ENCODE peak calls at places on chromosomes 3 and 15, in five cellular contexts. D is PC-3; L is T-cell; V is GM12878; X is stimulated activated naive B cell treated with anti-CD40 and anti-IgM and Interleukin-4, amounts not matched to agents 10 μg/mL and 1 μg/mL and 100 μg/mL, for 72 hours. T is an unnamed sample.

GRCh38 chr3:100662113-100662823 is 47.0 kb upstream of the TFG start:
- ATAC-seq in D (no peak), L (no peak), V (no peak), X (no peak), T (no peak)

GRCh38 chr15:89963301-89964288 is 37.5 kb upstream of the ZNF710 start:
- ATAC-seq in D (no peak), L (no peak), V (no peak), X (no peak), T (no peak)

GRCh38 chr3:152270145-152270870 is 1.6 kb downstream of the MBNL1 start:
- ATAC-seq in D (peak; percentile 14), L (no peak), V (peak; percentile 36), X (no peak), T (no peak)

GRCh38 chr15:30923429-30923828 is 19.7 kb downstream of the FAN1 start:
- ATAC-seq in D (no peak), L (no peak), V (no peak), X (no peak), T (no peak)

GRCh38 chr3:59894425-59895146 is 844.8 kb upstream of the CFAP20DC start:
- ATAC-seq in D (no peak), L (no peak), V (no peak), X (no peak), T (no peak)

GRCh38 chr3:15180042-15180611 is 25.9 kb upstream of the CAPN7 start:
- ATAC-seq in D (no peak), L (no peak), V (peak; percentile 92), X (peak; percentile 75), T (peak; percentile 38)

GRCh38 chr3:139561959-139562676 is 22.6 kb upstream of the RBP1 start:
- ATAC-seq in D (peak; percentile 73), L (no peak), V (peak; percentile 63), X (peak; percentile 53), T (no peak)

GRCh38 chr15:70715840-70716510 is 47.4 kb downstream of the UACA start:
- ATAC-seq in D (peak; percentile 51), L (no peak), V (no peak), X (no peak), T (no peak)

GRCh38 chr15:20407553-20407952 is 134.0 kb downstream of the GOLGA6L6 start:
- ATAC-seq in D (no peak), L (no peak), V (no peak), X (no peak), T (no peak)

GRCh38 chr3:53122255-53122932 is 7.8 kb downstream of the RFT1 start:
- ATAC-seq in D (no peak), L (no peak), V (no peak), X (no peak), T (no peak)

GRCh38 chr3:19272296-19272695 is 124.0 kb downstream of the KCNH8 start:
- ATAC-seq in D (no peak), L (no peak), V (peak; percentile 28), X (peak; percentile 86), T (no peak)

GRCh38 chr15:70327328-70328136 is 229.8 kb upstream of the TLE3 start:
- ATAC-seq in D (no peak), L (no peak), V (peak; percentile 65), X (peak; percentile 75), T (no peak)

GRCh38 chr3:126307083-126307482 is 50.1 kb downstream of the KLF15 start:
- ATAC-seq in D (no peak), L (no peak), V (no peak), X (no peak), T (no peak)

GRCh38 chr3:171679011-171679492 is 131.2 kb downstream of the PLD1 start:
- ATAC-seq in D (no peak), L (no peak), V (no peak), X (no peak), T (no peak)

GRCh38 chr15:77335298-77335697 is 84.6 kb downstream of the PEAK1 start:
- ATAC-seq in D (no peak), L (no peak), V (no peak), X (no peak), T (no peak)

GRCh38 chr15:98876461-98877369 is 130.9 kb downstream of the PGPEP1L start:
- ATAC-seq in D (no peak), L (no peak), V (no peak), X (no peak), T (no peak)

GRCh38 chr3:69659180-69659915 is 79.9 kb upstream of the MITF start:
- ATAC-seq in D (no peak), L (no peak), V (no peak), X (no peak), T (no peak)

GRCh38 chr3:15542641-15543040 is 21.1 kb upstream of the COLQ start:
- ATAC-seq in D (no peak), L (no peak), V (no peak), X (no peak), T (no peak)

GRCh38 chr3:189557824-189558223 is 73.4 kb upstream of the TP63 start:
- ATAC-seq in D (peak; percentile 84), L (no peak), V (no peak), X (no peak), T (no peak)

GRCh38 chr3:193589616-193590015 is 3.4 kb upstream of the OPA1 start:
- ATAC-seq in D (no peak), L (no peak), V (no peak), X (no peak), T (no peak)

GRCh38 chr3:126679318-126679751 is 24.4 kb upstream of the TXNRD3 start:
- ATAC-seq in D (peak; percentile 94), L (peak; percentile 77), V (peak; percentile 98), X (peak; percentile 87), T (peak; percentile 74)

GRCh38 chr3:53179580-53179979 is 18.6 kb downstream of the PRKCD start:
- ATAC-seq in D (no peak), L (no peak), V (no peak), X (no peak), T (no peak)

GRCh38 chr3:151548206-151548605 is 87.3 kb upstream of the IGSF10 start:
- ATAC-seq in D (no peak), L (no peak), V (no peak), X (no peak), T (no peak)

GRCh38 chr15:98422086-98422478 is 226.3 kb upstream of the IGF1R start:
- ATAC-seq in D (no peak), L (no peak), V (no peak), X (no peak), T (no peak)

GRCh38 chr3:46383211-46383945 is 12.6 kb downstream of the CCR5 start:
- ATAC-seq in D (no peak), L (no peak), V (peak; percentile 28), X (peak; percentile 72), T (no peak)

GRCh38 chr3:177483182-177483967 is 286.1 kb upstream of the TBL1XR1 start:
- ATAC-seq in D (no peak), L (no peak), V (peak; percentile 52), X (peak; percentile 39), T (no peak)